ENCODE peak calls at places on chromosome X, in four cellular contexts. J is PC-9, T is ELR, D is left ventricle myocardium superior. M is an unnamed sample.

GRCh38 chrX:112840382-112841113 is at the start of gene AMOT:
- DNase-seq in D (peak; percentile 85), T (peak; percentile 15), J (peak; percentile 89), M (peak; percentile 82)

GRCh38 chrX:141175786-141176185 is 1.1 kb downstream of the LDOC1 start:
- DNase-seq in D (no peak), T (no peak), J (no peak), M (no peak)

GRCh38 chrX:103913356-103914020 is 48.9 kb upstream of the TMSB15B start:
- DNase-seq in J (no peak), T (peak; percentile 31), D (no peak), M (no peak)

GRCh38 chrX:4656419-4656818 is 943.0 kb upstream of the PRKX start:
- DNase-seq in T (no peak), D (no peak), J (no peak), M (no peak)

GRCh38 chrX:74779175-74779574 is 146.1 kb downstream of the NEXMIF start:
- DNase-seq in D (no peak), J (no peak), T (peak; percentile 0), M (no peak)

GRCh38 chrX:45135616-45136015 is 65.1 kb downstream of the DIPK2B start:
- DNase-seq in J (no peak), T (no peak), D (no peak), M (no peak)

GRCh38 chrX:149652232-149652981 is 20.8 kb upstream of the TMEM185A start:
- DNase-seq in D (no peak), J (no peak), T (no peak), M (no peak)

GRCh38 chrX:66632986-66633385 is 5.9 kb downstream of the EDA2R start:
- DNase-seq in D (no peak), J (no peak), T (peak; percentile 37), M (no peak)

GRCh38 chrX:70033348-70033747 is 16.4 kb downstream of the AWAT2 start:
- DNase-seq in T (peak; percentile 45), D (peak; percentile 38), J (peak; percentile 9), M (no peak)

GRCh38 chrX:118726887-118727685 is at the start of gene IL13RA1:
- DNase-seq in T (peak; percentile 85), J (peak; percentile 95), D (peak; percentile 88), M (peak; percentile 81)

GRCh38 chrX:38799995-38800394 is 1.3 kb upstream of the MID1IP1 start:
- DNase-seq in D (no peak), J (no peak), T (no peak), M (no peak)

GRCh38 chrX:68193786-68194185 is 239.5 kb downstream of the OPHN1 start:
- DNase-seq in D (no peak), T (no peak), J (no peak), M (no peak)

GRCh38 chrX:82218361-82218760 is 1016.5 kb downstream of the SH3BGRL start:
- DNase-seq in J (no peak), T (peak; percentile 6), D (no peak), M (no peak)

GRCh38 chrX:46545111-46546005 is at the start of gene ZNF674:
- DNase-seq in T (peak; percentile 92), J (peak; percentile 79), D (peak; percentile 96), M (peak; percentile 85)

GRCh38 chrX:71144651-71145050 is at the start of gene NLGN3:
- DNase-seq in D (no peak), J (no peak), T (peak; percentile 2), M (no peak)

GRCh38 chrX:29468911-29469494 is 746.4 kb upstream of the MAGEB2 start:
- DNase-seq in T (no peak), J (no peak), D (no peak), M (no peak)

GRCh38 chrX:85927740-85928139 is 119.6 kb downstream of the CHM start:
- DNase-seq in D (no peak), T (no peak), J (no peak), M (no peak)

GRCh38 chrX:107117993-107118321 is 665 bp downstream of the RBM41 start:
- DNase-seq in J (no peak), D (no peak), T (peak; percentile 10), M (no peak)

GRCh38 chrX:100928660-100929613 is at the start of gene XKRX:
- DNase-seq in D (peak; percentile 38), J (peak; percentile 76), T (peak; percentile 37), M (peak; percentile 27)

GRCh38 chrX:40462797-40463196 is 118.0 kb upstream of the ATP6AP2 start:
- DNase-seq in J (no peak), D (no peak), T (no peak), M (no peak)